ENCODE peak calls at places on chromosomes 5 and 9, in six cellular contexts. J is stimulated activated CD8-positive, alpha-beta memory T cell treated with anti-CD3 and anti-CD28 coated beads, Interleukin-7, amount 100 ng/mL, for 48 hours; K is amniotic stem cell; W is activated CD8-positive, alpha-beta memory T cell treated with anti-CD3 and anti-CD28 coated beads, Interleukin-2, amount 50 U/mL, for 48 hours; X is CD4-positive, alpha-beta memory T cell; O is pulmonary artery endothelial cell. Y is an unnamed sample.

GRCh38 chr9:87337335-87338074 is 160.2 kb upstream of the DAPK1 start:
- DNase-seq in J (no peak), K (peak), W (no peak), X (no peak), O (no peak), Y (peak)

GRCh38 chr9:4622016-4622415 is 40.1 kb upstream of the PLPP6 start:
- DNase-seq in J (no peak), K (no peak), W (no peak), X (no peak), O (no peak), Y (no peak)

GRCh38 chr5:137501846-137502406 is 2.8 kb upstream of the SPOCK1 start:
- DNase-seq in J (no peak), K (no peak), W (no peak), X (no peak), O (no peak), Y (no peak)

GRCh38 chr5:13250450-13251291 is 693.8 kb downstream of the DNAH5 start:
- DNase-seq in J (no peak), K (no peak), W (no peak), X (no peak), O (no peak), Y (peak)

GRCh38 chr5:160961761-160962160 is 109.8 kb upstream of the ATP10B start:
- DNase-seq in J (no peak), K (no peak), W (no peak), X (no peak), O (no peak), Y (no peak)

GRCh38 chr5:38655691-38656090 is 99.2 kb upstream of the LIFR start:
- DNase-seq in J (no peak), K (no peak), W (no peak), X (no peak), O (no peak), Y (no peak)

GRCh38 chr9:87640385-87640795 is 85.5 kb upstream of the CTSL start:
- DNase-seq in J (no peak), K (peak), W (no peak), X (no peak), O (peak), Y (peak)

GRCh38 chr9:121154782-121155181 is 46.9 kb downstream of the RAB14 start:
- DNase-seq in J (no peak), K (no peak), W (no peak), X (no peak), O (no peak), Y (no peak)

GRCh38 chr5:59660737-59661136 is 232.8 kb downstream of the PDE4D start:
- DNase-seq in J (no peak), K (no peak), W (no peak), X (no peak), O (peak), Y (peak)

GRCh38 chr9:16290169-16290568 is 580.3 kb downstream of the BNC2 start:
- DNase-seq in J (no peak), K (no peak), W (no peak), X (no peak), O (no peak), Y (no peak)

GRCh38 chr5:176773408-176774035 is 36.8 kb upstream of the UNC5A start:
- DNase-seq in J (no peak), K (no peak), W (no peak), X (no peak), O (no peak), Y (no peak)

GRCh38 chr9:98935064-98935463 is 8.6 kb upstream of the COL15A1 start:
- DNase-seq in J (no peak), K (no peak), W (no peak), X (no peak), O (no peak), Y (no peak)

GRCh38 chr5:134435525-134435924 is 23.8 kb upstream of the CDKN2AIPNL start:
- DNase-seq in J (no peak), K (peak), W (no peak), X (no peak), O (no peak), Y (no peak)

GRCh38 chr5:1405539-1406530 is 39.4 kb downstream of the SLC6A3 start:
- DNase-seq in J (no peak), K (no peak), W (no peak), X (no peak), O (no peak), Y (no peak)

GRCh38 chr5:69444127-69444754 is 29.3 kb downstream of the MARVELD2 start:
- DNase-seq in J (no peak), K (no peak), W (no peak), X (no peak), O (no peak), Y (no peak)

GRCh38 chr5:61450170-61450815 is 118.2 kb downstream of the ZSWIM6 start:
- DNase-seq in J (no peak), K (peak), W (no peak), X (no peak), O (peak), Y (peak)

GRCh38 chr9:79682076-79682736 is 110.4 kb downstream of the TLE4 start:
- DNase-seq in J (no peak), K (no peak), W (no peak), X (no peak), O (peak), Y (peak)

GRCh38 chr9:34375901-34376595 is 650 bp downstream of the MYORG start:
- DNase-seq in J (no peak), K (no peak), W (peak), X (peak), O (no peak), Y (peak)

GRCh38 chr5:34715711-34716110 is 59.6 kb downstream of the RAI14 start:
- DNase-seq in J (no peak), K (no peak), W (no peak), X (no peak), O (peak), Y (peak)

Y was measured in endothelial cell of umbilical vein.